ENCODE peak calls at places on chromosomes 16 and 17, in seven cellular contexts. R is left ventricle myocardium inferior, D is PC-9, S is PC-3, Z is ovary, U is tibial nerve, H is tibial artery. B is an unnamed sample.

GRCh38 chr16:66459878-66460277 is 32.8 kb downstream of the BEAN1 start:
- DNase-seq in U (no peak), H (no peak), R (no peak), Z (no peak), S (no peak), D (no peak), B (no peak)

GRCh38 chr17:35046740-35047283 is 16.7 kb downstream of the RFFL start:
- DNase-seq in D (peak), H (no peak), U (no peak), S (no peak), R (no peak), Z (no peak), B (peak)

GRCh38 chr16:71670537-71670936 is 44.6 kb downstream of the MARVELD3 start:
- DNase-seq in U (no peak), Z (no peak), R (no peak), H (no peak), S (no peak), D (no peak), B (no peak)

GRCh38 chr17:81471804-81472456 is 40.7 kb downstream of the ACTG1 start:
- DNase-seq in Z (peak), D (no peak), S (no peak), R (no peak), H (peak), U (peak), B (peak)

GRCh38 chr17:57898487-57899311 is 48.9 kb upstream of the MRPS23 start:
- DNase-seq in S (no peak), H (peak), U (no peak), R (peak), D (peak), Z (no peak), B (no peak)

GRCh38 chr17:32298721-32299578 is 33.3 kb downstream of the RHBDL3 start:
- DNase-seq in H (no peak), D (no peak), R (no peak), U (no peak), S (no peak), Z (no peak), B (no peak)

GRCh38 chr16:54505479-54506247 is 219.1 kb upstream of the IRX3 start:
- DNase-seq in S (no peak), H (no peak), R (no peak), D (no peak), U (no peak), Z (peak), B (no peak)

GRCh38 chr16:12436201-12436657 is 367.5 kb downstream of the CPPED1 start:
- DNase-seq in R (no peak), U (no peak), S (no peak), D (no peak), H (no peak), Z (no peak), B (no peak)

GRCh38 chr16:727291-727977 is 528 bp downstream of the HAGHL start:
- DNase-seq in S (no peak), D (peak), R (no peak), Z (no peak), H (no peak), U (no peak), B (no peak)

GRCh38 chr16:450800-451512 is 25.5 kb downstream of the RAB11FIP3 start:
- DNase-seq in H (no peak), Z (no peak), R (no peak), D (peak), S (no peak), U (no peak), B (no peak)

GRCh38 chr16:84341533-84342295 is 26.6 kb upstream of the ATP2C2 start:
- DNase-seq in D (no peak), S (no peak), R (no peak), U (no peak), H (no peak), Z (no peak), B (no peak)

GRCh38 chr17:77999413-78000173 is 41.1 kb downstream of the TNRC6C start:
- DNase-seq in Z (no peak), D (no peak), H (no peak), R (no peak), U (no peak), S (no peak), B (no peak)

GRCh38 chr17:16378631-16379282 is 2.1 kb upstream of the UBB start:
- DNase-seq in H (no peak), Z (no peak), D (peak), S (peak), R (no peak), U (no peak), B (no peak)

GRCh38 chr16:66903544-66904427 is 14.9 kb downstream of the CDH16 start:
- DNase-seq in U (no peak), Z (no peak), H (no peak), D (no peak), R (peak), S (no peak), B (no peak)

GRCh38 chr16:14420721-14421488 is 209.2 kb downstream of the PARN start:
- DNase-seq in R (no peak), U (no peak), H (no peak), Z (no peak), D (no peak), S (no peak), B (no peak)

GRCh38 chr17:31251618-31252328 is 45.3 kb downstream of the OMG start:
- DNase-seq in R (no peak), Z (no peak), D (no peak), U (no peak), H (no peak), S (no peak), B (no peak)

GRCh38 chr16:86604436-86605220 is 26.3 kb downstream of the FOXL1 start:
- DNase-seq in R (no peak), Z (no peak), U (no peak), H (no peak), S (no peak), D (no peak), B (no peak)

GRCh38 chr17:1999557-2000251 is 25.4 kb downstream of the RTN4RL1 start:
- DNase-seq in U (no peak), S (peak), Z (peak), H (peak), D (peak), R (peak), B (no peak)

GRCh38 chr17:21214777-21215541 is 998 bp upstream of the TMEM11 start:
- DNase-seq in D (peak), S (peak), H (peak), Z (peak), R (no peak), U (no peak), B (no peak)

GRCh38 chr17:38886643-38887010 is 16.8 kb downstream of the LASP1 start:
- DNase-seq in Z (no peak), D (no peak), H (no peak), R (no peak), U (no peak), S (no peak), B (no peak)

GRCh38 chr16:4523686-4524085 is 14.9 kb downstream of the CDIP1 start:
- DNase-seq in D (no peak), U (no peak), S (no peak), Z (no peak), R (no peak), H (no peak), B (no peak)

GRCh38 chr17:50325906-50326305 is 20.0 kb upstream of the XYLT2 start:
- DNase-seq in U (no peak), R (no peak), D (no peak), Z (no peak), S (no peak), H (no peak), B (no peak)

GRCh38 chr17:74957935-74958549 is 14.5 kb downstream of the HID1 start:
- DNase-seq in D (peak), U (peak), R (peak), S (peak), Z (peak), H (peak), B (peak)

GRCh38 chr17:50043290-50044148 is 12.4 kb upstream of the ITGA3 start:
- DNase-seq in H (no peak), Z (no peak), R (peak), D (peak), S (peak), U (peak), B (no peak)

GRCh38 chr16:89574681-89575246 is 794 bp upstream of the CPNE7 start:
- DNase-seq in Z (no peak), D (peak), S (peak), R (peak), U (no peak), H (no peak), B (no peak)

GRCh38 chr17:11511696-11512095 is 86.6 kb upstream of the DNAH9 start:
- DNase-seq in R (no peak), Z (no peak), U (no peak), H (no peak), S (no peak), D (no peak), B (no peak)

GRCh38 chr16:81902025-81902424 is 109.2 kb downstream of the SDR42E1 start:
- DNase-seq in Z (no peak), D (no peak), U (no peak), S (peak), R (no peak), H (no peak), B (no peak)

GRCh38 chr17:45060382-45060823 is 714 bp upstream of the NMT1 start:
- DNase-seq in U (peak), S (no peak), Z (no peak), H (no peak), R (no peak), D (no peak), B (no peak)

GRCh38 chr16:2326191-2326590 is 14.3 kb downstream of the ABCA3 start:
- DNase-seq in D (no peak), S (no peak), U (no peak), H (no peak), R (no peak), Z (no peak), B (no peak)

GRCh38 chr16:82603784-82604411 is 22.9 kb upstream of the CDH13 start:
- DNase-seq in H (peak), Z (no peak), R (peak), U (no peak), S (peak), D (no peak), B (peak)

GRCh38 chr16:57906385-57907316 is 64.3 kb downstream of the CNGB1 start:
- DNase-seq in R (no peak), Z (no peak), S (no peak), U (peak), D (no peak), H (no peak), B (no peak)

GRCh38 chr16:84927621-84928591 is 83.4 kb downstream of the ZDHHC7 start:
- DNase-seq in H (peak), R (peak), Z (peak), U (no peak), S (no peak), D (no peak), B (no peak)

GRCh38 chr17:81429813-81430510 is 34.7 kb downstream of the BAHCC1 start:
- DNase-seq in Z (peak), S (no peak), U (no peak), D (no peak), R (peak), H (no peak), B (no peak)

DNA sequence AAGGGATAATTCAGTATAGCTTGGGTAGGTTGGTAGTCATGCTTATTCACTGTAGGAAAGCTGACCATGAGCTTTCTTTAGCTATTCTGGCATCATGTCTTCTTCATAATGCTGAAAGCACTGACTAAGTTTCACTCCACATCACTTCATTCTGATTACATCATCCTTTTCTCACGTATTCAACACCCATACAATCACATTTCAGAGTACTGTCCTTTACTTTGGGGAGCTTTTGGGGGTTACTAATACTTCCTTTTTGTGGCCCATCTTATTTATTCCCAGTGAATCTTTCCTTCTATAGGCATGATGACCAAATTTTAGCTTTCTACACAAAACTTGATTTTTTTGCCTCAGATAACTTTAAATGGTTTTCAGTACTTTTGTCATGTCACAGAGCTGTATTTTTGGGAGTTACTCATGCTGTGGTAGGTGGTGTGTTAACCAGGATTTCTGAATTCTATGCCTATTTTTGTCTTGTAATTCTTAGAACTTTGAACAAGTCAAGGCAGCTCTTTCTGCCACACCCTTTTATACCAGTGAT is 23.4 kb downstream of the TADA2A start:
- DNase-seq in R (no peak), H (no peak), D (no peak), U (no peak), Z (no peak), S (no peak), B (no peak)
- H3K4me3 ChIP-seq in R (no peak), H (no peak), D (no peak), U (no peak), Z (no peak), S (no peak), B (no peak)

GRCh38 chr16:47037746-47038458 is 64.4 kb upstream of the DNAJA2 start:
- DNase-seq in H (peak), S (peak), D (peak), U (peak), R (peak), Z (peak), B (peak)

GRCh38 chr16:47037396-47037745 is 63.9 kb upstream of the DNAJA2 start:
- DNase-seq in H (no peak), R (peak), S (no peak), U (no peak), D (no peak), Z (peak), B (no peak)

GRCh38 chr16:47034455-47034854 is 61.0 kb upstream of the DNAJA2 start:
- DNase-seq in H (no peak), R (no peak), U (no peak), S (no peak), D (no peak), Z (no peak), B (no peak)

GRCh38 chr16:47035436-47035835 is 62.0 kb upstream of the DNAJA2 start:
- DNase-seq in Z (no peak), U (no peak), R (no peak), H (no peak), S (no peak), D (no peak), B (no peak)

DNA sequence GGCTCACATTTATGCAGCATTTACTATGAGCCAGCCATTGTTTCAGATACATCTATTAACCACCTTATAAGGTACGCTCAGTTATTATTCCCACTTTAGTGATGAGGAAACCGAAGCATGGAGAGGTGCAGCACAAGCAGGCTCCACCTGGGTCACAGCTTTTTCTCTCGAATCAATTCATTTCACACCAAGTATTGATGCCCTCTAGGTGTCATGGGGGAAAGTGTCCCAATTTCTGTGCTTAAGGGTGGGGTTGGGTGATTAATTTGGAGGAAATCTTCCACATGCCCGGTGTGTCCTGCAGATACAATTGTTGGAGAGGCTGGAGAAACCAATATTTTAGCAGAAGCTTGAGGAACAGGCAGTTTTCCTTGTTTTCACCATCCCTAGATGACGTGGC is 62.7 kb upstream of the DNAJA2 start:
- DNase-seq in Z (no peak), R (no peak), D (no peak), H (no peak), S (no peak), U (no peak), B (no peak)
- TF ChIP-seq CTCF in Z (no peak), R (no peak), D (no peak), H (no peak), S (no peak), U (no peak), B (no peak)

GRCh38 chr16:30731411-30731810 is 16.8 kb upstream of the PHKG2 start:
- DNase-seq in D (no peak), H (no peak), U (no peak), R (no peak), S (no peak), Z (no peak), B (no peak)
- H3K4me3 ChIP-seq in D (no peak), H (no peak), U (no peak), R (no peak), S (no peak), Z (no peak), B (no peak)

DNA sequence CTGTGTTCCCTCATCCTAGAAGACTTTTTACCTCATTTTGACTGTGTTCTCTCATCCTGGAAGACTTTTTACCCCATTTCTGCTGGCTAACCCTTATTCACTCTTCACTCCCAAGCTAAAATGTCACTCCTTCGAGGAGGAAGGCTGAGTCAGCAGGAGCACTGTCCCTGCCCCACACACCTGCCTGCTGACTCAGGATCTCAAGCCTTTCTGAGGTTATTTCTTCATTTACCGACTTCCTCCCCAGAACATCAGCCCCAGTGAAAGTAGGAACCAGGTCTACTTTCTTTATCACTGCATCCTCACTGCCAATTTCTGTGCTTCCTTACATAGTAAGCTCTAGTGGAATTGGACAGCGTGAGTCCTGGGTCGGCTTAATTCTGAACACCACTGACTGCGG is 220.6 kb downstream of the HS3ST4 start:
- DNase-seq in Z (no peak), S (no peak), H (no peak), D (no peak), U (no peak), R (no peak), B (no peak)
- TF ChIP-seq CTCF in Z (no peak), S (no peak), H (no peak), D (no peak), U (no peak), R (no peak), B (no peak)

DNA sequence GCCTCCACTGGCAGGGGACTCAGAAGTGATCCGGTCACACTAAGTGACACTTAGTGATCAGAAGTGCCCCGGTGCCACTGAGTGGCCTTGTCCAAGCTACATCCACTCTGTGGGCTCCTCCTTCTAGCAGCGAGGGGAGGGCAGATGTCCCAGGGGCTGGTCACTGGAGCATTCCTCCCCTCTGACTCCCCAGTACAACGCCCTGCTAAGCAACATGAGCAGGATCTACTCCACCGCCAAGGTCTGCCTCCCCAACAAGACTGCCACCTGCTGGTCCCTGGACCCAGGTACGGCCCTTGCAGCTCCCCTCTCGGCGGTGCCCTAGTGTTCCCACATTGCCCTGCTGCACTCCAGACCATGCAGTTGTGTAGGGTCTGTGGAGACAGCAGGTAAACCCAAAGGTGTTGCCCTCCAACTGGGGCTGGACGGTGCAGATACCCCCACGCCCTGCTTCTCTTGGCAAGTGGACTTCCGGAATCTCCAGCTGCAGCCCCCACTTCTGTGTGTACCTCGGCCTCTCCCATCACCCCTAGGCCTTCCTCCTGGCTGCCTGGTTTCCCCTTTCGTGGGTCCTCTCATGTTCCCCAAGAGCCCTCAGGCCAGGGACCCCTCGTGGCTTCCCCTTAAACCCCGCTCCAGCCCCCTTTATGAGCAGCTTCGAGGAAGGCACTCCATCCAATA is 2.1 kb downstream of the ACE start:
- DNase-seq in R (peak), H (peak), D (peak), S (peak), U (peak), Z (peak), B (peak)
- H3K4me3 ChIP-seq in R (peak), H (no peak), D (no peak), S (no peak), U (no peak), Z (no peak), B (no peak)

GRCh38 chr17:9645858-9646555 is 690 bp downstream of the USP43 start:
- DNase-seq in D (peak), S (peak), Z (no peak), R (peak), U (no peak), H (no peak), B (no peak)
- TF ChIP-seq CTCF in D (no peak), S (peak), Z (no peak), R (no peak), U (no peak), H (no peak), B (peak)

DNA sequence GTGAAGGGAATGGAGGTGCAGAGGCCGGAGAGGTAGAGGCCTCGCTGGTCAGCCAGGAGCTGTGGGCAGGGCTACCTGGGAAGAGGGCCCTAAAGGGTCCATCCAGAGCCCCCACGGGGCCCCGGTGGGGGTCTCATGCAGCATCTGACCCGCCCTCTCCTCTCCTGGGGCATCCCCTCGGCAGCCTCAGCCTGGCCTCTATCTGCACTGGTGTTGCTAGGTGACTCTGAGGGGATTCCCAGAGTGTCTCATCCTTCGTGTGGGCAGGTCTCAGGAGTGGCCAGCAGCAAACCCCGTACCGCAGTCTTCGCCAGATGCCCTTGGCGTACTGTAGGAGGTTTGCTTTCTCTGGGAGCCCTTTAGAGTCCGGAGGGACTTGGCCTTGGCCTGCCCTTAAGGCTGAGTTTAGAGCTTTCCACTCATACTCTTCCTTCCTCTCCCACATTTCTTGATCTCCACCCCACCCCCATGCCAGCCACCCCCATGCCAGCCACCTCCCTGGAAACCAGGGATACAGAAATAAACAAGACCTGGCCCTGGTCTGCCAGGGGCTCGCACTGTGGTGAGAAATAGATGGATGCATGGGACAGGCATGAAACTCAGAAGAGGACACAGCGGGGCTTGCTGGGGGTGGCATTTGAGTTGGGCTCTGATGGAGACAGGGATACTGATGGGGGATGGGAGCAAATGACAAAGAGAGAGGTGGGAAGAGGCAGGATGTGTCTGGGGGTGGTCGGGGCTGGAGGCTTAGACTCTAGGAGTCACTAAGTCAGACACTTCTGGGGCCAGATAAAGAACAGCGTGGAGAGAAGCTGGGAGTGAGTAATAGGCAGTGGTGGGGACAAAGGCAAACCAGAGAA is 9.9 kb downstream of the SLC5A10 start:
- DNase-seq in H (no peak), U (no peak), Z (no peak), D (no peak), S (no peak), R (no peak), B (no peak)
- H3K4me3 ChIP-seq in H (no peak), U (no peak), Z (no peak), D (no peak), S (no peak), R (no peak), B (no peak)

B was measured in astrocyte of the cerebellum.